ENCODE peak calls at places on chromosomes 3 and 15, in eight cellular contexts. V is HCT116, G is OCI-LY7, M is GM23248, I is MM.1S, Z is mammary epithelial cell, Y is fibroblast of lung, X is IMR-90. O is an unnamed sample.

GRCh38 chr3:134347516-134347915 is 26.7 kb downstream of the AMOTL2 start:
- DNase-seq in Z (no peak), I (no peak), V (no peak), X (no peak), M (no peak), G (no peak), Y (no peak), O (no peak)

GRCh38 chr15:74419432-74419831 is 14.3 kb downstream of the SEMA7A start:
- DNase-seq in M (no peak), Z (no peak), X (no peak), G (no peak), V (no peak), Y (no peak), I (no peak), O (no peak)

GRCh38 chr15:42605281-42605744 is 29.9 kb downstream of the STARD9 start:
- DNase-seq in Y (peak), G (peak), I (peak), Z (no peak), M (peak), X (peak), V (no peak), O (peak)

GRCh38 chr3:179321585-179322322 is 1.1 kb upstream of the ZNF639 start:
- DNase-seq in Z (peak), Y (peak), I (peak), M (peak), V (no peak), X (peak), G (peak), O (no peak)

GRCh38 chr15:65323071-65323511 is 18.6 kb downstream of the RNU5B-1 start:
- DNase-seq in V (no peak), Z (no peak), M (no peak), G (no peak), Y (peak), X (peak), I (no peak), O (peak)

GRCh38 chr3:51403675-51404074 is 12.6 kb downstream of the RBM15B start:
- DNase-seq in Z (no peak), I (no peak), Y (no peak), V (no peak), G (no peak), M (no peak), X (no peak), O (no peak)

GRCh38 chr3:112681822-112682325 is 40.9 kb upstream of the CCDC80 start:
- DNase-seq in Y (peak), V (no peak), Z (peak), X (peak), M (peak), I (no peak), G (no peak), O (peak)

GRCh38 chr3:71875461-71875947 is 90.6 kb upstream of the PROK2 start:
- DNase-seq in X (peak), V (peak), Z (peak), Y (peak), I (peak), M (peak), G (peak), O (peak)

DNA sequence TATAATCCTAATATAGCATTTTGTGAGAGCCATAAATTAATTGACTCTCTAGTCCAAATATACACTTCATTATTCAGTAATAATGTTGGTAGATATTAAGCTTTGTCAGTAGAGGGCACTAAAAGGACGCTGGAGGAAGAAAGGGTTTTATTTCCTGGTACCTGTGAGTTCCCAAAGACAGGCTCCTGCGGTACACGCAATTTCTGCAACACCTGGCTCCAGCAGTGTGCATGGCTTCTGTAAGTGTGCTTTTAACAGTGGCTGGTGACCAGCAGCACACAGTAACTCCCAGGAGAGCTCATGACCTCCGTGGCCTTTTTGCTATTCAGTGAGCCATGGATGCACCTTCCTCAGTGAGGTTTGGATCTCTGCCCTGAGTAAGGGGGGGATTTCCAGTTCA is 338.3 kb upstream of the ZNF385D start:
- DNase-seq in G (peak), I (peak), Z (peak), X (peak), M (peak), V (no peak), Y (peak), O (no peak)
- H3K4me2 ChIP-seq in G (peak), I (peak), Z (no peak), X (no peak), M (no peak), V (no peak), Y (no peak), O (peak)

GRCh38 chr15:52710050-52710709 is 31.0 kb upstream of the ATOSA start:
- DNase-seq in V (no peak), G (peak), Z (peak), M (no peak), X (no peak), Y (no peak), I (peak), O (no peak)
- H3K4me2 ChIP-seq in V (no peak), G (peak), Z (no peak), M (no peak), X (no peak), Y (no peak), I (peak), O (no peak)

GRCh38 chr3:9553021-9553948 is at the start of gene LHFPL4:
- DNase-seq in Z (no peak), V (no peak), G (no peak), I (no peak), X (no peak), Y (no peak), M (no peak), O (no peak)
- H3K4me2 ChIP-seq in Z (peak), V (no peak), G (no peak), I (no peak), X (no peak), Y (no peak), M (no peak), O (no peak)

GRCh38 chr3:52461874-52462273 is 6.5 kb downstream of the NISCH start:
- DNase-seq in M (no peak), V (no peak), X (no peak), I (no peak), Z (no peak), G (no peak), Y (no peak), O (no peak)
- H3K4me2 ChIP-seq in M (no peak), V (no peak), X (no peak), I (no peak), Z (no peak), G (no peak), Y (no peak), O (no peak)

GRCh38 chr3:99637041-99637380 is 1.4 kb upstream of the COL8A1 start:
- DNase-seq in Y (peak), G (no peak), M (no peak), V (no peak), Z (peak), I (no peak), X (no peak), O (no peak)
- H3K4me2 ChIP-seq in Y (peak), G (no peak), M (peak), V (no peak), Z (peak), I (no peak), X (peak), O (peak)

GRCh38 chr3:13596426-13597205 is 47.7 kb downstream of the FBLN2 start:
- DNase-seq in I (no peak), M (no peak), V (no peak), Z (no peak), G (no peak), X (no peak), Y (no peak), O (no peak)
- H3K4me2 ChIP-seq in I (no peak), M (no peak), V (no peak), Z (no peak), G (no peak), X (no peak), Y (no peak), O (no peak)

GRCh38 chr3:167731393-167731792 is 3.3 kb downstream of the PDCD10 start:
- DNase-seq in Y (no peak), I (no peak), X (no peak), Z (no peak), M (no peak), G (no peak), V (no peak), O (no peak)
- H3K4me2 ChIP-seq in Y (no peak), I (no peak), X (no peak), Z (peak), M (no peak), G (peak), V (no peak), O (no peak)

GRCh38 chr3:160224811-160225180 is 426 bp upstream of the C3orf80 start:
- DNase-seq in Y (no peak), X (no peak), V (no peak), Z (no peak), M (no peak), I (no peak), G (no peak), O (no peak)
- H3K4me2 ChIP-seq in Y (peak), X (peak), V (peak), Z (peak), M (peak), I (peak), G (peak), O (peak)

O was measured in astrocyte.